ENCODE peak calls at places on chromosomes 6 and 20, in six cellular contexts. P is Caco-2, H is cardiac fibroblast, Q is neural progenitor cell, U is HTR-8/SVneo, K is nephron progenitor cell. D is an unnamed sample.

GRCh38 chr6:157314705-157315321 is 8.5 kb downstream of the TMEM242 start:
- DNase-seq in P (no peak), H (peak; percentile 88), Q (peak; percentile 72), U (peak; percentile 65), K (no peak), D (peak; percentile 63)

GRCh38 chr20:56690531-56691175 is 61.5 kb downstream of the TFAP2C start:
- DNase-seq in P (no peak), H (no peak), Q (no peak), U (no peak), K (no peak), D (no peak)

GRCh38 chr6:90271831-90272230 is 24.8 kb downstream of the BACH2 start:
- DNase-seq in P (no peak), H (no peak), Q (no peak), U (no peak), K (no peak), D (no peak)

GRCh38 chr6:113607821-113608545 is 249.2 kb upstream of the MARCKS start:
- DNase-seq in P (no peak), H (no peak), Q (no peak), U (no peak), K (no peak), D (no peak)

GRCh38 chr6:125812394-125813231 is 21.9 kb downstream of the NCOA7 start:
- DNase-seq in P (no peak), H (peak; percentile 97), Q (no peak), U (peak; percentile 51), K (no peak), D (no peak)

GRCh38 chr6:11260249-11261038 is 28.0 kb upstream of the NEDD9 start:
- DNase-seq in P (no peak), H (no peak), Q (no peak), U (no peak), K (no peak), D (no peak)

GRCh38 chr20:39057911-39058310 is 95.8 kb downstream of the DHX35 start:
- DNase-seq in P (no peak), H (no peak), Q (no peak), U (no peak), K (no peak), D (no peak)

GRCh38 chr6:3217286-3217685 is 10.2 kb downstream of the TUBB2B start:
- DNase-seq in P (no peak), H (no peak), Q (no peak), U (no peak), K (no peak), D (no peak)

GRCh38 chr6:122894791-122895190 is 101.2 kb upstream of the CLVS2 start:
- DNase-seq in P (no peak), H (no peak), Q (no peak), U (no peak), K (no peak), D (no peak)

GRCh38 chr6:126905917-126906316 is 212.6 kb upstream of the RSPO3 start:
- DNase-seq in P (no peak), H (peak; percentile 3), Q (no peak), U (no peak), K (no peak), D (no peak)

D was measured in HuH-7.